ENCODE peak calls at places on chromosomes 13 and 19, in seven cellular contexts. J is NCI-H1694, G is NCI-H460, Y is activated T-helper 1 cell treated with Interleukin-2 at 50 U/mL for 16 hours, Z is ecto neural progenitor cell, H is NCI-H1436 treated with DMSO at 0.1 percent for 48 hours, B is cardiac muscle cell. N is an unnamed sample.

GRCh38 chr13:28623782-28624706 is 34.9 kb upstream of the POMP start:
- DNase-seq in Y (no peak), B (peak), H (no peak), G (no peak), Z (no peak), J (peak), N (no peak)

GRCh38 chr19:7999376-7999775 is 6.1 kb downstream of the ELAVL1 start:
- DNase-seq in J (no peak), Y (no peak), G (no peak), B (no peak), Z (no peak), H (no peak), N (no peak)

GRCh38 chr13:25300861-25301346 is 521 bp upstream of the NUP58 start:
- DNase-seq in B (peak), H (no peak), G (no peak), J (no peak), Z (no peak), Y (no peak), N (peak)

GRCh38 chr19:16888629-16889371 is at the start of gene F2RL3:
- DNase-seq in J (no peak), H (no peak), G (no peak), B (peak), Y (no peak), Z (no peak), N (peak)

GRCh38 chr13:110089815-110090214 is 217.1 kb downstream of the COL4A1 start:
- DNase-seq in H (no peak), B (no peak), J (no peak), Y (no peak), G (no peak), Z (no peak), N (no peak)

GRCh38 chr13:99902657-99903056 is 68.9 kb downstream of the ZIC5 start:
- DNase-seq in Z (no peak), H (no peak), Y (no peak), B (no peak), G (no peak), J (no peak), N (no peak)

GRCh38 chr19:51810228-51810627 is 15.3 kb downstream of the FPR3 start:
- DNase-seq in Z (no peak), G (no peak), B (no peak), H (no peak), Y (no peak), J (no peak), N (no peak)

GRCh38 chr19:1264801-1265610 is 4.1 kb upstream of the CIRBP start:
- DNase-seq in J (no peak), Z (peak), G (peak), H (no peak), Y (no peak), B (peak), N (peak)

GRCh38 chr19:45125975-45126493 is 33.1 kb downstream of the PPP1R37 start:
- DNase-seq in Z (peak), G (peak), B (peak), H (no peak), J (peak), Y (peak), N (peak)

GRCh38 chr19:46608178-46608577 is 7.0 kb downstream of the CALM3 start:
- DNase-seq in Y (no peak), G (no peak), B (no peak), H (no peak), Z (no peak), J (no peak), N (no peak)

GRCh38 chr13:61277088-61277487 is 138.6 kb downstream of the PCDH20 start:
- DNase-seq in H (no peak), Z (no peak), Y (no peak), B (no peak), G (no peak), J (no peak), N (no peak)

GRCh38 chr19:43901395-43902390 is 33.4 kb downstream of the ZNF45 start:
- DNase-seq in H (no peak), B (peak), J (no peak), Y (peak), Z (peak), G (no peak), N (peak)

GRCh38 chr13:98847780-98848179 is 95.3 kb upstream of the SLC15A1 start:
- DNase-seq in B (peak), J (no peak), Y (no peak), Z (no peak), G (no peak), H (no peak), N (peak)

GRCh38 chr19:38743394-38744297 is 628 bp downstream of the CAPN12 start:
- DNase-seq in Z (no peak), H (no peak), G (no peak), B (no peak), Y (no peak), J (no peak), N (no peak)

GRCh38 chr13:27374650-27375049 is 49.8 kb upstream of the GTF3A start:
- DNase-seq in H (no peak), J (peak), Y (peak), Z (peak), B (peak), G (peak), N (peak)

GRCh38 chr19:3746371-3747056 is 15.0 kb downstream of the APBA3 start:
- DNase-seq in Y (no peak), G (no peak), Z (no peak), B (no peak), H (no peak), J (no peak), N (no peak)

GRCh38 chr13:43484432-43485225 is 302.1 kb downstream of the ENOX1 start:
- DNase-seq in H (no peak), J (no peak), G (no peak), B (no peak), Z (no peak), Y (no peak), N (no peak)

GRCh38 chr13:30569901-30570576 is 47.7 kb upstream of the USPL1 start:
- DNase-seq in J (no peak), H (no peak), B (peak), G (no peak), Z (no peak), Y (no peak), N (no peak)

GRCh38 chr19:14248578-14249011 is 42.6 kb upstream of the ADGRL1 start:
- DNase-seq in B (peak), Y (peak), Z (peak), G (no peak), H (no peak), J (peak), N (peak)

GRCh38 chr13:112905990-112906641 is 62.9 kb upstream of the MCF2L start:
- DNase-seq in J (no peak), B (no peak), G (no peak), Y (no peak), Z (peak), H (no peak), N (no peak)

GRCh38 chr13:110551284-110551683 is 10.2 kb downstream of the RAB20 start:
- DNase-seq in G (no peak), B (no peak), Y (no peak), J (no peak), H (no peak), Z (no peak), N (no peak)

GRCh38 chr13:40438999-40439797 is 227.2 kb downstream of the FOXO1 start:
- DNase-seq in B (peak), J (no peak), Z (no peak), G (no peak), H (no peak), Y (no peak), N (no peak)

GRCh38 chr19:6769006-6769637 is 1.9 kb upstream of the SH2D3A start:
- DNase-seq in G (no peak), J (no peak), Y (no peak), H (no peak), Z (no peak), B (peak), N (no peak)

GRCh38 chr13:99577934-99578917 is 77.0 kb downstream of the TM9SF2 start:
- DNase-seq in G (no peak), Z (no peak), B (peak), Y (no peak), H (no peak), J (peak), N (no peak)

GRCh38 chr13:42377640-42378382 is 105.9 kb downstream of the AKAP11 start:
- DNase-seq in Z (no peak), J (no peak), Y (no peak), H (peak), B (peak), G (no peak), N (no peak)

GRCh38 chr13:75978815-75979214 is 342.7 kb downstream of the LMO7 start:
- DNase-seq in H (no peak), Y (no peak), G (no peak), Z (no peak), J (no peak), B (no peak), N (no peak)